ENCODE peak calls at places on chromosomes 16 and 17, in seven cellular contexts. One of them, this sample, is unnamed.

GRCh38 chr16:65306313-65306712 is 184.4 kb upstream of the CDH11 start:
- DNase-seq in esophagus squamous epithelium: no peak
- DNase-seq in prostate gland: no peak
- DNase-seq in left ventricle myocardium inferior: no peak
- DNase-seq in fibroblast of pulmonary artery: no peak
- DNase-seq in AG10803: peak
- DNase-seq in brain microvascular endothelial cell: no peak
- DNase-seq in this sample: no peak

GRCh38 chr17:9241371-9241712 is 220.0 kb downstream of the NTN1 start:
- DNase-seq in esophagus squamous epithelium: no peak
- DNase-seq in prostate gland: no peak
- DNase-seq in left ventricle myocardium inferior: peak
- DNase-seq in fibroblast of pulmonary artery: no peak
- DNase-seq in AG10803: peak
- DNase-seq in brain microvascular endothelial cell: no peak
- DNase-seq in this sample: no peak

GRCh38 chr16:84616515-84616914 is 1.4 kb downstream of the COTL1 start:
- DNase-seq in esophagus squamous epithelium: no peak
- DNase-seq in prostate gland: no peak
- DNase-seq in left ventricle myocardium inferior: no peak
- DNase-seq in fibroblast of pulmonary artery: no peak
- DNase-seq in AG10803: no peak
- DNase-seq in brain microvascular endothelial cell: no peak
- DNase-seq in this sample: no peak

GRCh38 chr16:49857423-49858181 is 1.7 kb upstream of the ZNF423 start:
- DNase-seq in esophagus squamous epithelium: no peak
- DNase-seq in prostate gland: no peak
- DNase-seq in left ventricle myocardium inferior: peak
- DNase-seq in fibroblast of pulmonary artery: peak
- DNase-seq in AG10803: peak
- DNase-seq in brain microvascular endothelial cell: peak
- DNase-seq in this sample: peak

GRCh38 chr17:67496286-67496685 is 119.2 kb downstream of the PITPNC1 start:
- DNase-seq in esophagus squamous epithelium: no peak
- DNase-seq in prostate gland: no peak
- DNase-seq in left ventricle myocardium inferior: no peak
- DNase-seq in fibroblast of pulmonary artery: no peak
- DNase-seq in AG10803: no peak
- DNase-seq in brain microvascular endothelial cell: peak
- DNase-seq in this sample: no peak

GRCh38 chr16:29825145-29826044 is 5.1 kb downstream of the MVP start:
- DNase-seq in esophagus squamous epithelium: no peak
- DNase-seq in prostate gland: no peak
- DNase-seq in left ventricle myocardium inferior: peak
- DNase-seq in fibroblast of pulmonary artery: peak
- DNase-seq in AG10803: peak
- DNase-seq in brain microvascular endothelial cell: peak
- DNase-seq in this sample: peak

GRCh38 chr16:84806256-84806889 is 13.4 kb upstream of the CRISPLD2 start:
- DNase-seq in esophagus squamous epithelium: no peak
- DNase-seq in prostate gland: no peak
- DNase-seq in left ventricle myocardium inferior: peak
- DNase-seq in fibroblast of pulmonary artery: peak
- DNase-seq in AG10803: peak
- DNase-seq in brain microvascular endothelial cell: peak
- DNase-seq in this sample: peak

GRCh38 chr16:46947900-46948547 is 25.4 kb downstream of the DNAJA2 start:
- DNase-seq in esophagus squamous epithelium: no peak
- DNase-seq in prostate gland: no peak
- DNase-seq in left ventricle myocardium inferior: no peak
- DNase-seq in fibroblast of pulmonary artery: peak
- DNase-seq in AG10803: peak
- DNase-seq in brain microvascular endothelial cell: peak
- DNase-seq in this sample: peak

GRCh38 chr17:75844530-75845057 is 390 bp upstream of the UNC13D start:
- DNase-seq in esophagus squamous epithelium: no peak
- DNase-seq in prostate gland: peak
- DNase-seq in left ventricle myocardium inferior: no peak
- DNase-seq in fibroblast of pulmonary artery: no peak
- DNase-seq in AG10803: no peak
- DNase-seq in brain microvascular endothelial cell: no peak
- DNase-seq in this sample: no peak

GRCh38 chr16:19858654-19859018 is 26.0 kb downstream of the GPRC5B start:
- DNase-seq in esophagus squamous epithelium: no peak
- DNase-seq in prostate gland: no peak
- DNase-seq in left ventricle myocardium inferior: no peak
- DNase-seq in fibroblast of pulmonary artery: no peak
- DNase-seq in AG10803: no peak
- DNase-seq in brain microvascular endothelial cell: no peak
- DNase-seq in this sample: no peak

GRCh38 chr16:50121278-50121677 is 31.8 kb upstream of the TENT4B start:
- DNase-seq in esophagus squamous epithelium: no peak
- DNase-seq in prostate gland: no peak
- DNase-seq in left ventricle myocardium inferior: no peak
- DNase-seq in fibroblast of pulmonary artery: no peak
- DNase-seq in AG10803: no peak
- DNase-seq in brain microvascular endothelial cell: no peak
- DNase-seq in this sample: no peak

GRCh38 chr16:49158029-49158642 is 123.5 kb downstream of the CBLN1 start:
- DNase-seq in esophagus squamous epithelium: no peak
- DNase-seq in prostate gland: no peak
- DNase-seq in left ventricle myocardium inferior: peak
- DNase-seq in fibroblast of pulmonary artery: peak
- DNase-seq in AG10803: no peak
- DNase-seq in brain microvascular endothelial cell: no peak
- DNase-seq in this sample: no peak

GRCh38 chr16:75624921-75625334 is 1.8 kb upstream of the ADAT1 start:
- DNase-seq in esophagus squamous epithelium: no peak
- DNase-seq in prostate gland: no peak
- DNase-seq in left ventricle myocardium inferior: no peak
- DNase-seq in fibroblast of pulmonary artery: peak
- DNase-seq in AG10803: no peak
- DNase-seq in brain microvascular endothelial cell: no peak
- DNase-seq in this sample: peak

GRCh38 chr16:30067584-30067916 is 2.0 kb downstream of the ALDOA start:
- DNase-seq in esophagus squamous epithelium: no peak
- DNase-seq in prostate gland: no peak
- DNase-seq in left ventricle myocardium inferior: no peak
- DNase-seq in fibroblast of pulmonary artery: no peak
- DNase-seq in AG10803: no peak
- DNase-seq in brain microvascular endothelial cell: no peak
- DNase-seq in this sample: no peak

GRCh38 chr16:17578921-17579876 is 108.4 kb upstream of the XYLT1 start:
- DNase-seq in esophagus squamous epithelium: no peak
- DNase-seq in prostate gland: peak
- DNase-seq in left ventricle myocardium inferior: no peak
- DNase-seq in fibroblast of pulmonary artery: peak
- DNase-seq in AG10803: peak
- DNase-seq in brain microvascular endothelial cell: peak
- DNase-seq in this sample: peak

GRCh38 chr16:52436646-52437645 is 110.0 kb downstream of the TOX3 start:
- DNase-seq in esophagus squamous epithelium: no peak
- DNase-seq in prostate gland: no peak
- DNase-seq in left ventricle myocardium inferior: no peak
- DNase-seq in fibroblast of pulmonary artery: no peak
- DNase-seq in AG10803: no peak
- DNase-seq in brain microvascular endothelial cell: no peak
- DNase-seq in this sample: no peak

GRCh38 chr17:49213399-49213798 is 2.9 kb downstream of the ABI3 start:
- DNase-seq in esophagus squamous epithelium: no peak
- DNase-seq in prostate gland: no peak
- DNase-seq in left ventricle myocardium inferior: no peak
- DNase-seq in fibroblast of pulmonary artery: no peak
- DNase-seq in AG10803: no peak
- DNase-seq in brain microvascular endothelial cell: no peak
- DNase-seq in this sample: no peak

GRCh38 chr16:14111713-14112538 is 40.8 kb downstream of the MRTFB start:
- DNase-seq in esophagus squamous epithelium: no peak
- DNase-seq in prostate gland: peak
- DNase-seq in left ventricle myocardium inferior: peak
- DNase-seq in fibroblast of pulmonary artery: peak
- DNase-seq in AG10803: peak
- DNase-seq in brain microvascular endothelial cell: no peak
- DNase-seq in this sample: peak

GRCh38 chr16:53743149-53743566 is 39.2 kb downstream of the FTO start:
- DNase-seq in esophagus squamous epithelium: no peak
- DNase-seq in prostate gland: no peak
- DNase-seq in left ventricle myocardium inferior: no peak
- DNase-seq in fibroblast of pulmonary artery: peak
- DNase-seq in AG10803: peak
- DNase-seq in brain microvascular endothelial cell: no peak
- DNase-seq in this sample: no peak

GRCh38 chr16:88540346-88540977 is 29.7 kb upstream of the ZC3H18 start:
- DNase-seq in esophagus squamous epithelium: no peak
- DNase-seq in prostate gland: no peak
- DNase-seq in left ventricle myocardium inferior: no peak
- DNase-seq in fibroblast of pulmonary artery: no peak
- DNase-seq in AG10803: no peak
- DNase-seq in brain microvascular endothelial cell: no peak
- DNase-seq in this sample: no peak

GRCh38 chr16:10280262-10281170 is 98.3 kb upstream of the GRIN2A start:
- DNase-seq in esophagus squamous epithelium: no peak
- DNase-seq in prostate gland: no peak
- DNase-seq in left ventricle myocardium inferior: no peak
- DNase-seq in fibroblast of pulmonary artery: no peak
- DNase-seq in AG10803: no peak
- DNase-seq in brain microvascular endothelial cell: no peak
- DNase-seq in this sample: no peak

GRCh38 chr16:81004646-81005353 is 1.9 kb downstream of the CMC2 start:
- DNase-seq in esophagus squamous epithelium: no peak
- DNase-seq in prostate gland: peak
- DNase-seq in left ventricle myocardium inferior: no peak
- DNase-seq in fibroblast of pulmonary artery: peak
- DNase-seq in AG10803: peak
- DNase-seq in brain microvascular endothelial cell: peak
- DNase-seq in this sample: peak
- TF ChIP-seq CTCF in esophagus squamous epithelium: peak
- TF ChIP-seq CTCF in prostate gland: peak
- TF ChIP-seq CTCF in left ventricle myocardium inferior: peak
- TF ChIP-seq CTCF in fibroblast of pulmonary artery: peak
- TF ChIP-seq CTCF in AG10803: peak
- TF ChIP-seq CTCF in brain microvascular endothelial cell: peak
- TF ChIP-seq CTCF in this sample: peak

GRCh38 chr16:2871926-2872325 is 11.1 kb upstream of the FLYWCH2 start:
- DNase-seq in esophagus squamous epithelium: no peak
- DNase-seq in prostate gland: no peak
- DNase-seq in left ventricle myocardium inferior: no peak
- DNase-seq in fibroblast of pulmonary artery: no peak
- DNase-seq in AG10803: no peak
- DNase-seq in brain microvascular endothelial cell: no peak
- DNase-seq in this sample: no peak

GRCh38 chr16:2869502-2870064 is 11.6 kb upstream of the PRSS22 start:
- DNase-seq in esophagus squamous epithelium: no peak
- DNase-seq in prostate gland: no peak
- DNase-seq in left ventricle myocardium inferior: no peak
- DNase-seq in fibroblast of pulmonary artery: no peak
- DNase-seq in AG10803: no peak
- DNase-seq in brain microvascular endothelial cell: no peak
- DNase-seq in this sample: no peak

GRCh38 chr16:2867987-2868789 is 10.2 kb upstream of the PRSS22 start:
- DNase-seq in esophagus squamous epithelium: peak
- DNase-seq in prostate gland: peak
- DNase-seq in left ventricle myocardium inferior: peak
- DNase-seq in fibroblast of pulmonary artery: peak
- DNase-seq in AG10803: peak
- DNase-seq in brain microvascular endothelial cell: peak
- DNase-seq in this sample: peak

GRCh38 chr16:2866422-2866821 is 8.5 kb upstream of the PRSS22 start:
- DNase-seq in esophagus squamous epithelium: no peak
- DNase-seq in prostate gland: no peak
- DNase-seq in left ventricle myocardium inferior: no peak
- DNase-seq in fibroblast of pulmonary artery: no peak
- DNase-seq in AG10803: no peak
- DNase-seq in brain microvascular endothelial cell: no peak
- DNase-seq in this sample: no peak

DNA sequence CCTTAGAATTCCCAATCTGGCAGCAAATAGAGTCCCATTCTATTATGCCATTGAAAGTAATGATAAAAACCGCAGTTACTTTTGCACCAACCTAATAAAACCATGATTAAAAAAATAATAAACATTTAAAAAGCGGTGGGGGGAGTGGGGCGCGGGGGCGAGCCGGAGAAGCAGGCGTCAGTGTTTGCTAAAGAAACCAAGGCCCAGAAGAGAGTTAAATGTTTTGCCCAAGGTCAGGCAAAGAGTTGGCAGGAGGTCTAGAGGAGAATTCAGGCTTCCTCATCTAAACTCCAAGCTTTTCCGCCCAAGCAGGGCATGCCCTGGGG is 9.7 kb upstream of the PRSS22 start:
- DNase-seq in esophagus squamous epithelium: no peak
- DNase-seq in prostate gland: no peak
- DNase-seq in left ventricle myocardium inferior: no peak
- DNase-seq in fibroblast of pulmonary artery: no peak
- DNase-seq in AG10803: no peak
- DNase-seq in brain microvascular endothelial cell: no peak
- DNase-seq in this sample: no peak
- H3K4me3 ChIP-seq in esophagus squamous epithelium: peak
- H3K4me3 ChIP-seq in prostate gland: peak
- H3K4me3 ChIP-seq in left ventricle myocardium inferior: peak
- H3K4me3 ChIP-seq in fibroblast of pulmonary artery: peak
- H3K4me3 ChIP-seq in AG10803: peak
- H3K4me3 ChIP-seq in brain microvascular endothelial cell: peak
- H3K4me3 ChIP-seq in this sample: peak

DNA sequence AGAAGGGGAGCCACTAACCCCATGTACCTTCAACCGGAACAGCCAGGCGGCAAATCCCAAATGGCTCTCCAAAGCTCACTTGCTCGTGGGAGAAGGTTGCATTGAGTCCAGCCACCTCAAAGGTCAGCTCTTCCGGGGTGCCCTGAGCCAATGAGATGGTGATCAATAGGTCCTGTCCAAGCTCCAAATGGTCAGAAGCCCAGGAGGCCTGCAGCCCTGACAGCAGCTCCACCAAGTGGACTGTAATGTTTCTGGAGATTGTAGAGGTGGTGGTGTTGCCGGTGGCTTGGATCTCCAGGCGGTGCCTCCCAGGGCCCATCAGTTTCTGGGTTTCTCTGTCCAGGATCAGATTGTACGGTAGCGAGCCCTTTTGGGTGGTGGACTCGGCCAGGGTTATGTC is 39.9 kb upstream of the BCO1 start:
- DNase-seq in esophagus squamous epithelium: no peak
- DNase-seq in prostate gland: no peak
- DNase-seq in left ventricle myocardium inferior: no peak
- DNase-seq in fibroblast of pulmonary artery: peak
- DNase-seq in AG10803: no peak
- DNase-seq in brain microvascular endothelial cell: no peak
- DNase-seq in this sample: peak
- TF ChIP-seq CTCF in esophagus squamous epithelium: no peak
- TF ChIP-seq CTCF in prostate gland: no peak
- TF ChIP-seq CTCF in left ventricle myocardium inferior: peak
- TF ChIP-seq CTCF in fibroblast of pulmonary artery: peak
- TF ChIP-seq CTCF in AG10803: peak
- TF ChIP-seq CTCF in brain microvascular endothelial cell: peak
- TF ChIP-seq CTCF in this sample: peak

DNA sequence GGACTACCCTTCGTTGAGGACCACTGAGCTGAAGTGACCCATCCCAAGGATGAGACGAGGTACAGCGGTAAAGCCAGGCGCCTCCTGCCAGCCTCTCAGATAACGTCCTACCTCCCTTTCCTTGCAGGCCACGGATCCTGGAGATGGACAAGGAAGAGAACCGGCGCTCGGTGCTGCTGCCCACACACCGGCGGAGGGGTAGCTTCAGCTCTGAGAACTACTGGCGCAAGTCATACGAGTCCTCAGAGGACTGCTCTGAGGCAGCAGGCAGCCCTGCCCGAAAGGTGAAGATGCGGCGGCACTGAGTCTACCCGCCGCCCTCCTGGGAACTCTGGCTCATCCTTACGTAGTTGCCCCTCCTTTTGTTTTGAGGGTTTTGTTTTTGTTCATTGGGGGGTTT is 17.3 kb upstream of the LLGL1 start:
- DNase-seq in esophagus squamous epithelium: no peak
- DNase-seq in prostate gland: no peak
- DNase-seq in left ventricle myocardium inferior: no peak
- DNase-seq in fibroblast of pulmonary artery: no peak
- DNase-seq in AG10803: no peak
- DNase-seq in brain microvascular endothelial cell: no peak
- DNase-seq in this sample: no peak
- H3K4me3 ChIP-seq in esophagus squamous epithelium: no peak
- H3K4me3 ChIP-seq in prostate gland: no peak
- H3K4me3 ChIP-seq in left ventricle myocardium inferior: no peak
- H3K4me3 ChIP-seq in fibroblast of pulmonary artery: no peak
- H3K4me3 ChIP-seq in AG10803: no peak
- H3K4me3 ChIP-seq in brain microvascular endothelial cell: no peak
- H3K4me3 ChIP-seq in this sample: no peak